ENCODE peak calls at places on chromosomes 3 and 15, in five cellular contexts. One of them, this sample, is unnamed. For H3K4me1, the result is how much of the 10 kb centered on the place peaks cover.

GRCh38 chr3:165820685-165821123 is 16.5 kb downstream of the BCHE start:
- DNase-seq in thoracic aorta: no peak
- DNase-seq in uterus: no peak
- DNase-seq in right atrium auricular region: no peak
- DNase-seq in PC-3: no peak
- DNase-seq in this sample: no peak

GRCh38 chr3:168183774-168184173 is 88.0 kb upstream of the GOLIM4 start:
- DNase-seq in thoracic aorta: no peak
- DNase-seq in uterus: no peak
- DNase-seq in right atrium auricular region: no peak
- DNase-seq in PC-3: no peak
- DNase-seq in this sample: no peak

GRCh38 chr15:65638681-65639089 is 16.9 kb downstream of the SLC24A1 start:
- DNase-seq in thoracic aorta: no peak
- DNase-seq in uterus: peak
- DNase-seq in right atrium auricular region: no peak
- DNase-seq in PC-3: peak
- DNase-seq in this sample: peak

GRCh38 chr3:83426311-83426710 is 1532.5 kb upstream of the CADM2 start:
- DNase-seq in thoracic aorta: no peak
- DNase-seq in uterus: no peak
- DNase-seq in right atrium auricular region: no peak
- DNase-seq in PC-3: peak
- DNase-seq in this sample: no peak

GRCh38 chr3:69866988-69867720 is 127.9 kb downstream of the MITF start:
- DNase-seq in thoracic aorta: no peak
- DNase-seq in uterus: no peak
- DNase-seq in right atrium auricular region: no peak
- DNase-seq in PC-3: peak
- DNase-seq in this sample: no peak

GRCh38 chr3:47685037-47685436 is 96.7 kb downstream of the SMARCC1 start:
- DNase-seq in thoracic aorta: no peak
- DNase-seq in uterus: no peak
- DNase-seq in right atrium auricular region: no peak
- DNase-seq in PC-3: peak
- DNase-seq in this sample: no peak

GRCh38 chr15:48112242-48112641 is 8.5 kb upstream of the SLC24A5 start:
- DNase-seq in thoracic aorta: no peak
- DNase-seq in uterus: no peak
- DNase-seq in right atrium auricular region: no peak
- DNase-seq in PC-3: peak
- DNase-seq in this sample: peak

GRCh38 chr3:57998366-57999283 is 9.6 kb upstream of the FLNB start:
- DNase-seq in thoracic aorta: no peak
- DNase-seq in uterus: peak
- DNase-seq in right atrium auricular region: no peak
- DNase-seq in PC-3: peak
- DNase-seq in this sample: peak

GRCh38 chr3:138124689-138125420 is 7.3 kb downstream of the A4GNT start:
- DNase-seq in thoracic aorta: no peak
- DNase-seq in uterus: no peak
- DNase-seq in right atrium auricular region: no peak
- DNase-seq in PC-3: no peak
- DNase-seq in this sample: no peak

GRCh38 chr15:89665449-89666146 is 10.3 kb upstream of the KIF7 start:
- DNase-seq in thoracic aorta: no peak
- DNase-seq in uterus: peak
- DNase-seq in right atrium auricular region: peak
- DNase-seq in PC-3: peak
- DNase-seq in this sample: peak

GRCh38 chr15:64197425-64197824 is 34.6 kb upstream of the PPIB start:
- DNase-seq in thoracic aorta: no peak
- DNase-seq in uterus: no peak
- DNase-seq in right atrium auricular region: no peak
- DNase-seq in PC-3: no peak
- DNase-seq in this sample: no peak

GRCh38 chr15:64193971-64194370 is 31.1 kb upstream of the PPIB start:
- DNase-seq in thoracic aorta: no peak
- DNase-seq in uterus: no peak
- DNase-seq in right atrium auricular region: no peak
- DNase-seq in PC-3: no peak
- DNase-seq in this sample: no peak

GRCh38 chr15:64187396-64188191 is 24.8 kb upstream of the PPIB start:
- DNase-seq in thoracic aorta: no peak
- DNase-seq in uterus: no peak
- DNase-seq in right atrium auricular region: no peak
- DNase-seq in PC-3: peak
- DNase-seq in this sample: no peak

DNA sequence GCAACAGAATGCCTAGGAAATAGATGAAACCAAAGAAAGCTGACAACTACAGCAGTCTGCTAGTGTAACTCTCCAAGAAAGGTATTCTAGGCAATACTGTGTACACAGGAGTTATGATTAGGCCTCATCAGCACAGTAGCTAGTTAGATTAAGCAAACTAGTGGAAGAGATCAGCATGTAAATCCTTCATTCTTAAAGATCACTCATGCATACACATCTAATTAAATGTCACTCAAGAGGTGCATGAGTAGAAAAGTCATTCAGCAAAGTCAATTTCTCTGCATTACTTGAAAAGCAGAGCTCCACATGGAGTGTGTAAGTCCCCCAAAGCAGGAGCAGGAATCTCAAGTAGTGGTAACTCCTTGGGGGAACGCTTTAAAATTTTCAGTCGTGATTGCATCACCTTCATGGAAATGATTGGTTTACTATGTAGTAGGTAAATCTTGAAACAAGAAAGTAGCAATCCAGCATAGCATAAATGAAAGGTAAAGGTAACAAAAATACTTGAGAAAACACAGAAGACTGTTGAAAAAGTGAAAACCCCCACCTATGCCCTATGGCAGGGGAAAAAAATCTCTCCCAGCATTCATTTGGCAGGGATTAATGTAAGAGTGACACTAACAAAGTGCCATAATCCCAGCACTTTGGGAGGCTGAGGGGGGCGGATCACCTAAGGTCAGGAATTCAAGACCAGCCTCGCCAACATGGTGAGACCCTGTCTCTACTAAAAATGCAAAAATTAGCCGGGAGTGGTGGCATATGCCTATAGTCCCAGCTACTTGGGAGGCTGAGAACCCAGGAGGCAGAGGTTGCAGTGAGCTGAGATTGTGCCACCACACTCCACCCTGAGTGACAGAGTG is 29.4 kb upstream of the PPIB start:
- DNase-seq in thoracic aorta: no peak
- DNase-seq in uterus: no peak
- DNase-seq in right atrium auricular region: no peak
- DNase-seq in PC-3: no peak
- DNase-seq in this sample: no peak
- H3K27ac ChIP-seq in thoracic aorta: no peak
- H3K27ac ChIP-seq in uterus: no peak
- H3K27ac ChIP-seq in right atrium auricular region: no peak
- H3K27ac ChIP-seq in PC-3: no peak
- H3K27ac ChIP-seq in this sample: no peak

GRCh38 chr3:143222505-143222904 is 102.9 kb downstream of the CHST2 start:
- DNase-seq in thoracic aorta: no peak
- DNase-seq in uterus: no peak
- DNase-seq in right atrium auricular region: no peak
- DNase-seq in PC-3: no peak
- DNase-seq in this sample: peak
- H3K4me1 ChIP-seq in thoracic aorta: under half
- H3K4me1 ChIP-seq in uterus: under half
- H3K4me1 ChIP-seq in right atrium auricular region: under half
- H3K4me1 ChIP-seq in PC-3: under half
- H3K4me1 ChIP-seq in this sample: under half

DNA sequence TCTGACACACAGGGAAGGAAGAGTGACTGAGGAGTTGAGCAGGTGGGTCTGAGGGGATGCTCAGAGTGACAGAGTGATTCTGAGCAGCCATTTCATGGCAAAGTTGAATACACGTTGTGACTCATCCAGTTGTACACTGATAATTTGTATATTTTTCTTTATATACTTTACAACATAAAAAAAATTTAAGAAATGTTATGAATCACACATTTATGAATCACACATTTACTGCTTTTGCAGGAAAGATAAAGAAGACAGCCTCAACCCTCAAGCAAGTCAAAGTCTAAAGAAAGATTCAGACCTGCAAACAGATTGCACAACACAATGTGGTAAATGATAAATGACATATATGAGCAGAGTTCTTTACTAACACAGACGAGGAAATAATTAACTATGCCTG is 21.0 kb upstream of the CHMP2B start:
- DNase-seq in thoracic aorta: no peak
- DNase-seq in uterus: no peak
- DNase-seq in right atrium auricular region: no peak
- DNase-seq in PC-3: peak
- DNase-seq in this sample: no peak
- H3K4me3 ChIP-seq in thoracic aorta: no peak
- H3K4me3 ChIP-seq in uterus: no peak
- H3K4me3 ChIP-seq in right atrium auricular region: no peak
- H3K4me3 ChIP-seq in PC-3: no peak
- H3K4me3 ChIP-seq in this sample: no peak

GRCh38 chr15:56361978-56362377 is 3.2 kb upstream of the TEX9 start:
- DNase-seq in thoracic aorta: no peak
- DNase-seq in uterus: no peak
- DNase-seq in right atrium auricular region: no peak
- DNase-seq in PC-3: no peak
- DNase-seq in this sample: no peak

GRCh38 chr15:56369234-56369633 is 4.0 kb downstream of the TEX9 start:
- DNase-seq in thoracic aorta: no peak
- DNase-seq in uterus: no peak
- DNase-seq in right atrium auricular region: no peak
- DNase-seq in PC-3: no peak
- DNase-seq in this sample: no peak

GRCh38 chr15:56367156-56367555 is 1.9 kb downstream of the TEX9 start:
- DNase-seq in thoracic aorta: no peak
- DNase-seq in uterus: no peak
- DNase-seq in right atrium auricular region: no peak
- DNase-seq in PC-3: no peak
- DNase-seq in this sample: no peak

GRCh38 chr15:56366211-56366610 is 985 bp downstream of the TEX9 start:
- DNase-seq in thoracic aorta: no peak
- DNase-seq in uterus: no peak
- DNase-seq in right atrium auricular region: no peak
- DNase-seq in PC-3: peak
- DNase-seq in this sample: no peak

GRCh38 chr15:56365075-56365711 is at the start of gene TEX9:
- DNase-seq in thoracic aorta: peak
- DNase-seq in uterus: peak
- DNase-seq in right atrium auricular region: peak
- DNase-seq in PC-3: peak
- DNase-seq in this sample: peak
- H3K27ac ChIP-seq in thoracic aorta: no peak
- H3K27ac ChIP-seq in uterus: peak
- H3K27ac ChIP-seq in right atrium auricular region: no peak
- H3K27ac ChIP-seq in PC-3: no peak
- H3K27ac ChIP-seq in this sample: peak

DNA sequence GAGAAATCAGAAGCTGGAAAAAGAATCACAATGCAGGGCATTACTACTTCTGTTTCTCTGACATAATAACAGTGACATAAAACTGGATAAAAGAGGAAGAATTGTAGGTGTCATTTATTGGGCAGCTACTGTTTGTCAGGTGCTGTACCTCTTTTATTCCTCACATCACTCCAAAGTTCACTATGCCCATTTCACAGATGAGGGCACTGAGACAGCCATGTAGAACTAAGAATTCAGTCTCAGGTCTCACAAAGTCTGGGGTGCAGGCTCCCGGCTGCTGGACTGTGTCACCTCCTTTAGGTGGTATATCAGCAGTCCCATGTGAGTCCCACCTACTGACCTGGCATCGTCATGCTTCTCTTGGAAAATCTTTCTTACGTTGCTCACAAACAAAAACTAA is 20.8 kb downstream of the TMEM212 start:
- DNase-seq in thoracic aorta: no peak
- DNase-seq in uterus: no peak
- DNase-seq in right atrium auricular region: no peak
- DNase-seq in PC-3: no peak
- DNase-seq in this sample: no peak
- H3K4me1 ChIP-seq in thoracic aorta: under half
- H3K4me1 ChIP-seq in uterus: under half
- H3K4me1 ChIP-seq in right atrium auricular region: under half
- H3K4me1 ChIP-seq in PC-3: under half
- H3K4me1 ChIP-seq in this sample: under half

GRCh38 chr15:81317642-81318017 is 6.3 kb downstream of the STARD5 start:
- DNase-seq in thoracic aorta: no peak
- DNase-seq in uterus: no peak
- DNase-seq in right atrium auricular region: no peak
- DNase-seq in PC-3: no peak
- DNase-seq in this sample: no peak

GRCh38 chr15:81323944-81324881 is at the start of gene STARD5:
- DNase-seq in thoracic aorta: peak
- DNase-seq in uterus: peak
- DNase-seq in right atrium auricular region: peak
- DNase-seq in PC-3: peak
- DNase-seq in this sample: peak

GRCh38 chr15:81322708-81323253 is 1.2 kb downstream of the STARD5 start:
- DNase-seq in thoracic aorta: no peak
- DNase-seq in uterus: no peak
- DNase-seq in right atrium auricular region: no peak
- DNase-seq in PC-3: no peak
- DNase-seq in this sample: no peak

GRCh38 chr15:81323559-81323943 is 390 bp downstream of the STARD5 start:
- DNase-seq in thoracic aorta: no peak
- DNase-seq in uterus: no peak
- DNase-seq in right atrium auricular region: no peak
- DNase-seq in PC-3: no peak
- DNase-seq in this sample: no peak

DNA sequence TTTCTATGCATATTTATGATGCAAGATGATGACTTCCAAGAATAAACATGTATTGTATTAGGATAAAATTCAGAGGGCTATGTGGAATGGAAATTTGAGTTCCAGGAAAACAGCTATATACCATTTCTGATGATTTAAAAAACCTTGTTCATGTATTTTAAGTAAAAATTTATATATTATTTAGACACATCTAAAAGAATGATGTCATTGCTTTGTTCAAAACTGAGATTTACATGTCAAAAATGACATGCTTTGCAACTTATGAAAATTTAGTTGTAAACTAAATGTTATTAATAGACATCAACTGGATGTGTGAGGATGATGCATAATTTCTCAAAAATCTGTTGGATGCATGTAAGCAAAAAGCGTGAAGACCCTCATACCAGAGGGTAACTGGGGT is 2.3 kb downstream of the STARD5 start:
- DNase-seq in thoracic aorta: no peak
- DNase-seq in uterus: no peak
- DNase-seq in right atrium auricular region: no peak
- DNase-seq in PC-3: no peak
- DNase-seq in this sample: no peak
- H3K4me3 ChIP-seq in thoracic aorta: no peak
- H3K4me3 ChIP-seq in uterus: no peak
- H3K4me3 ChIP-seq in right atrium auricular region: no peak
- H3K4me3 ChIP-seq in PC-3: no peak
- H3K4me3 ChIP-seq in this sample: no peak

This sample was measured in cardiac muscle cell.